ENCODE peak calls at places on chromosomes 2 and 18, in seven cellular contexts. One of them, this sample, is unnamed.

GRCh38 chr2:54579682-54580349 is 123.7 kb downstream of the SPTBN1 start:
- DNase-seq in WTC11: no peak
- DNase-seq in GM06990: peak; percentile 54
- DNase-seq in lower lobe of right lung: no peak
- DNase-seq in thyroid gland: no peak
- DNase-seq in body of pancreas: no peak
- DNase-seq in foreskin fibroblast: no peak
- DNase-seq in this sample: peak; percentile 27

GRCh38 chr2:3316456-3317276 is 61.0 kb downstream of the EIPR1 start:
- DNase-seq in WTC11: no peak
- DNase-seq in GM06990: no peak
- DNase-seq in lower lobe of right lung: peak; percentile 6
- DNase-seq in thyroid gland: no peak
- DNase-seq in body of pancreas: no peak
- DNase-seq in foreskin fibroblast: no peak
- DNase-seq in this sample: no peak

GRCh38 chr2:15944325-15945017 is 4.1 kb downstream of the MYCN start:
- DNase-seq in WTC11: no peak
- DNase-seq in GM06990: no peak
- DNase-seq in lower lobe of right lung: no peak
- DNase-seq in thyroid gland: no peak
- DNase-seq in body of pancreas: no peak
- DNase-seq in foreskin fibroblast: no peak
- DNase-seq in this sample: no peak

GRCh38 chr2:39304200-39304599 is 60.4 kb upstream of the CDKL4 start:
- DNase-seq in WTC11: no peak
- DNase-seq in GM06990: no peak
- DNase-seq in lower lobe of right lung: no peak
- DNase-seq in thyroid gland: no peak
- DNase-seq in body of pancreas: no peak
- DNase-seq in foreskin fibroblast: no peak
- DNase-seq in this sample: no peak

GRCh38 chr2:33086400-33087015 is 139.8 kb downstream of the LTBP1 start:
- DNase-seq in WTC11: no peak
- DNase-seq in GM06990: no peak
- DNase-seq in lower lobe of right lung: no peak
- DNase-seq in thyroid gland: no peak
- DNase-seq in body of pancreas: peak; percentile 29
- DNase-seq in foreskin fibroblast: peak; percentile 45
- DNase-seq in this sample: peak; percentile 40

GRCh38 chr2:107558295-107558694 is 268.4 kb upstream of the RGPD4 start:
- DNase-seq in WTC11: no peak
- DNase-seq in GM06990: no peak
- DNase-seq in lower lobe of right lung: no peak
- DNase-seq in thyroid gland: no peak
- DNase-seq in body of pancreas: no peak
- DNase-seq in foreskin fibroblast: no peak
- DNase-seq in this sample: no peak

GRCh38 chr2:229888031-229888430 is 33.8 kb downstream of the TRIP12 start:
- DNase-seq in WTC11: no peak
- DNase-seq in GM06990: no peak
- DNase-seq in lower lobe of right lung: no peak
- DNase-seq in thyroid gland: no peak
- DNase-seq in body of pancreas: no peak
- DNase-seq in foreskin fibroblast: no peak
- DNase-seq in this sample: no peak

GRCh38 chr2:15313657-15314056 is 247.5 kb downstream of the NBAS start:
- DNase-seq in WTC11: no peak
- DNase-seq in GM06990: peak; percentile 31
- DNase-seq in lower lobe of right lung: no peak
- DNase-seq in thyroid gland: no peak
- DNase-seq in body of pancreas: no peak
- DNase-seq in foreskin fibroblast: peak; percentile 14
- DNase-seq in this sample: no peak

GRCh38 chr2:206990335-206990734 is 51.0 kb downstream of the CPO start:
- DNase-seq in WTC11: no peak
- DNase-seq in GM06990: no peak
- DNase-seq in lower lobe of right lung: no peak
- DNase-seq in thyroid gland: no peak
- DNase-seq in body of pancreas: no peak
- DNase-seq in foreskin fibroblast: peak; percentile 34
- DNase-seq in this sample: no peak

GRCh38 chr18:24446953-24447537 is 13.4 kb upstream of the HRH4 start:
- DNase-seq in WTC11: no peak
- DNase-seq in GM06990: no peak
- DNase-seq in lower lobe of right lung: no peak
- DNase-seq in thyroid gland: no peak
- DNase-seq in body of pancreas: no peak
- DNase-seq in foreskin fibroblast: peak; percentile 11
- DNase-seq in this sample: no peak

GRCh38 chr2:46922606-46923005 is 7.0 kb upstream of the MCFD2 start:
- DNase-seq in WTC11: no peak
- DNase-seq in GM06990: no peak
- DNase-seq in lower lobe of right lung: no peak
- DNase-seq in thyroid gland: no peak
- DNase-seq in body of pancreas: no peak
- DNase-seq in foreskin fibroblast: no peak
- DNase-seq in this sample: no peak

GRCh38 chr18:46474487-46475366 is 182.3 kb downstream of the LOXHD1 start:
- DNase-seq in WTC11: no peak
- DNase-seq in GM06990: no peak
- DNase-seq in lower lobe of right lung: no peak
- DNase-seq in thyroid gland: peak; percentile 37
- DNase-seq in body of pancreas: no peak
- DNase-seq in foreskin fibroblast: no peak
- DNase-seq in this sample: no peak

GRCh38 chr2:23502096-23502495 is 117.1 kb downstream of the KLHL29 start:
- DNase-seq in WTC11: no peak
- DNase-seq in GM06990: no peak
- DNase-seq in lower lobe of right lung: no peak
- DNase-seq in thyroid gland: no peak
- DNase-seq in body of pancreas: peak; percentile 53
- DNase-seq in foreskin fibroblast: peak; percentile 77
- DNase-seq in this sample: peak; percentile 56

GRCh38 chr2:240604291-240604938 is 17.9 kb downstream of the CAPN10 start:
- DNase-seq in WTC11: peak; percentile 71
- DNase-seq in GM06990: no peak
- DNase-seq in lower lobe of right lung: peak; percentile 89
- DNase-seq in thyroid gland: peak; percentile 93
- DNase-seq in body of pancreas: peak; percentile 85
- DNase-seq in foreskin fibroblast: peak; percentile 63
- DNase-seq in this sample: no peak

GRCh38 chr2:52810460-52810859 is 957.1 kb upstream of the CHAC2 start:
- DNase-seq in WTC11: no peak
- DNase-seq in GM06990: no peak
- DNase-seq in lower lobe of right lung: no peak
- DNase-seq in thyroid gland: no peak
- DNase-seq in body of pancreas: no peak
- DNase-seq in foreskin fibroblast: peak; percentile 2
- DNase-seq in this sample: no peak

GRCh38 chr2:206316141-206316540 is 41.7 kb downstream of the ZDBF2 start:
- DNase-seq in WTC11: no peak
- DNase-seq in GM06990: no peak
- DNase-seq in lower lobe of right lung: no peak
- DNase-seq in thyroid gland: no peak
- DNase-seq in body of pancreas: no peak
- DNase-seq in foreskin fibroblast: no peak
- DNase-seq in this sample: no peak

GRCh38 chr18:10353791-10354190 is 100.6 kb upstream of the APCDD1 start:
- DNase-seq in WTC11: no peak
- DNase-seq in GM06990: no peak
- DNase-seq in lower lobe of right lung: no peak
- DNase-seq in thyroid gland: no peak
- DNase-seq in body of pancreas: no peak
- DNase-seq in foreskin fibroblast: peak; percentile 90
- DNase-seq in this sample: no peak

GRCh38 chr18:45066868-45067267 is 386.2 kb downstream of the SETBP1 start:
- DNase-seq in WTC11: no peak
- DNase-seq in GM06990: no peak
- DNase-seq in lower lobe of right lung: no peak
- DNase-seq in thyroid gland: no peak
- DNase-seq in body of pancreas: no peak
- DNase-seq in foreskin fibroblast: peak; percentile 14
- DNase-seq in this sample: no peak

GRCh38 chr2:239822146-239822945 is 202.8 kb downstream of the NDUFA10 start:
- DNase-seq in WTC11: no peak
- DNase-seq in GM06990: no peak
- DNase-seq in lower lobe of right lung: no peak
- DNase-seq in thyroid gland: no peak
- DNase-seq in body of pancreas: no peak
- DNase-seq in foreskin fibroblast: no peak
- DNase-seq in this sample: no peak

GRCh38 chr2:105324732-105325131 is 4.8 kb downstream of the TGFBRAP1 start:
- DNase-seq in WTC11: no peak
- DNase-seq in GM06990: no peak
- DNase-seq in lower lobe of right lung: no peak
- DNase-seq in thyroid gland: no peak
- DNase-seq in body of pancreas: no peak
- DNase-seq in foreskin fibroblast: peak; percentile 62
- DNase-seq in this sample: peak; percentile 35

GRCh38 chr2:98134138-98134537 is 47.2 kb downstream of the VWA3B start:
- DNase-seq in WTC11: no peak
- DNase-seq in GM06990: peak; percentile 70
- DNase-seq in lower lobe of right lung: peak; percentile 59
- DNase-seq in thyroid gland: no peak
- DNase-seq in body of pancreas: no peak
- DNase-seq in foreskin fibroblast: no peak
- DNase-seq in this sample: no peak

GRCh38 chr2:168138369-168138768 is 109.0 kb downstream of the STK39 start:
- DNase-seq in WTC11: no peak
- DNase-seq in GM06990: no peak
- DNase-seq in lower lobe of right lung: no peak
- DNase-seq in thyroid gland: no peak
- DNase-seq in body of pancreas: peak; percentile 14
- DNase-seq in foreskin fibroblast: peak; percentile 52
- DNase-seq in this sample: peak; percentile 12

GRCh38 chr2:68943581-68944568 is 8.8 kb downstream of the GKN2 start:
- DNase-seq in WTC11: peak; percentile 70
- DNase-seq in GM06990: peak; percentile 15
- DNase-seq in lower lobe of right lung: peak; percentile 50
- DNase-seq in thyroid gland: peak; percentile 93
- DNase-seq in body of pancreas: peak; percentile 63
- DNase-seq in foreskin fibroblast: peak; percentile 75
- DNase-seq in this sample: peak; percentile 63

GRCh38 chr18:47964086-47964485 is 33.6 kb upstream of the SMAD2 start:
- DNase-seq in WTC11: no peak
- DNase-seq in GM06990: no peak
- DNase-seq in lower lobe of right lung: no peak
- DNase-seq in thyroid gland: no peak
- DNase-seq in body of pancreas: no peak
- DNase-seq in foreskin fibroblast: no peak
- DNase-seq in this sample: no peak
- TF ChIP-seq CTCF in WTC11: no peak
- TF ChIP-seq CTCF in GM06990: no peak
- TF ChIP-seq CTCF in lower lobe of right lung: no peak
- TF ChIP-seq CTCF in thyroid gland: no peak
- TF ChIP-seq CTCF in body of pancreas: no peak
- TF ChIP-seq CTCF in foreskin fibroblast: no peak
- TF ChIP-seq CTCF in this sample: no peak

GRCh38 chr2:101974663-101975062 is 17.1 kb upstream of the IL1R2 start:
- DNase-seq in WTC11: no peak
- DNase-seq in GM06990: no peak
- DNase-seq in lower lobe of right lung: no peak
- DNase-seq in thyroid gland: no peak
- DNase-seq in body of pancreas: no peak
- DNase-seq in foreskin fibroblast: peak; percentile 17
- DNase-seq in this sample: no peak
- TF ChIP-seq CTCF in WTC11: no peak
- TF ChIP-seq CTCF in GM06990: no peak
- TF ChIP-seq CTCF in lower lobe of right lung: no peak
- TF ChIP-seq CTCF in thyroid gland: no peak
- TF ChIP-seq CTCF in body of pancreas: no peak
- TF ChIP-seq CTCF in foreskin fibroblast: no peak
- TF ChIP-seq CTCF in this sample: no peak

DNA sequence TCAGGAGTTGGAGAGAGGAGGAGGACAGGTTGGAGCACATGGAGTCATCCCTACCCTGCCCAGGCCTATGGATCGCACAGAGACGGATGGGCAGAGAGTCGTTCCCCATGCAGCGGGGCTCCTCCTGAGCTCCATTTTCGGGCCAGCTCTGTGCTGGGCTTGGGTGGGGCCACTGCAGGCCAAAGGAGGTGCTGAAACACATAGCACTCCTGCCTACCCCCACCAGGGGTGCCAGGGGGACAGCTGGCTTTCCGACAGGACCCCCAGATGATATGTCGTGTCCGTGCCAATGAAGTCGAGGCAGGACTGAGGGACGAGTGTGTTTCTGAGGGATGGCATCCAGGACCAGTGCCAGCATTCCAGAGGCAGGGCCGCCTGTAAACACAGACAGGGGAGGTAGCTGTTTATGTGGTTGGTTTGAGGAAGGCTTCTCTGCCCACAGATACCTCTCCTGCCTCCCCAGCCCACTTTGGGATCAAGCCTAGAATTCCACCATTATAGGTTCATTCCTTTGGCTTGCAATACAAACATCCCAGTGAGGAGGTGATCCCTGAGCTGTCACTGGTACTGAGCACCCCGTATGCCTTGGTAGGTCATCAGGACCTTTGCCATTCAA is 116.6 kb downstream of the GLI2 start:
- DNase-seq in WTC11: no peak
- DNase-seq in GM06990: no peak
- DNase-seq in lower lobe of right lung: peak; percentile 23
- DNase-seq in thyroid gland: no peak
- DNase-seq in body of pancreas: no peak
- DNase-seq in foreskin fibroblast: no peak
- DNase-seq in this sample: no peak
- TF ChIP-seq CTCF in WTC11: no peak
- TF ChIP-seq CTCF in GM06990: no peak
- TF ChIP-seq CTCF in lower lobe of right lung: no peak
- TF ChIP-seq CTCF in thyroid gland: no peak
- TF ChIP-seq CTCF in body of pancreas: no peak
- TF ChIP-seq CTCF in foreskin fibroblast: no peak
- TF ChIP-seq CTCF in this sample: no peak

GRCh38 chr18:59054892-59055291 is 84.8 kb upstream of the SEC11C start:
- DNase-seq in WTC11: no peak
- DNase-seq in GM06990: no peak
- DNase-seq in lower lobe of right lung: no peak
- DNase-seq in thyroid gland: peak; percentile 85
- DNase-seq in body of pancreas: peak; percentile 46
- DNase-seq in foreskin fibroblast: no peak
- DNase-seq in this sample: peak; percentile 98

GRCh38 chr18:59056706-59057492 is 82.8 kb upstream of the SEC11C start:
- DNase-seq in WTC11: peak; percentile 85
- DNase-seq in GM06990: peak; percentile 28
- DNase-seq in lower lobe of right lung: no peak
- DNase-seq in thyroid gland: peak; percentile 88
- DNase-seq in body of pancreas: peak; percentile 48
- DNase-seq in foreskin fibroblast: peak; percentile 84
- DNase-seq in this sample: no peak

GRCh38 chr18:59052965-59053960 is 86.4 kb upstream of the SEC11C start:
- DNase-seq in WTC11: no peak
- DNase-seq in GM06990: no peak
- DNase-seq in lower lobe of right lung: no peak
- DNase-seq in thyroid gland: peak; percentile 66
- DNase-seq in body of pancreas: peak; percentile 34
- DNase-seq in foreskin fibroblast: no peak
- DNase-seq in this sample: peak; percentile 77

GRCh38 chr18:59057493-59057795 is 82.2 kb upstream of the SEC11C start:
- DNase-seq in WTC11: no peak
- DNase-seq in GM06990: no peak
- DNase-seq in lower lobe of right lung: no peak
- DNase-seq in thyroid gland: no peak
- DNase-seq in body of pancreas: no peak
- DNase-seq in foreskin fibroblast: no peak
- DNase-seq in this sample: no peak

GRCh38 chr18:59055345-59056032 is 84.2 kb upstream of the SEC11C start:
- DNase-seq in WTC11: peak; percentile 63
- DNase-seq in GM06990: no peak
- DNase-seq in lower lobe of right lung: no peak
- DNase-seq in thyroid gland: no peak
- DNase-seq in body of pancreas: no peak
- DNase-seq in foreskin fibroblast: peak; percentile 32
- DNase-seq in this sample: no peak
- TF ChIP-seq CTCF in WTC11: peak; percentile 16
- TF ChIP-seq CTCF in GM06990: no peak
- TF ChIP-seq CTCF in lower lobe of right lung: no peak
- TF ChIP-seq CTCF in thyroid gland: no peak
- TF ChIP-seq CTCF in body of pancreas: no peak
- TF ChIP-seq CTCF in foreskin fibroblast: peak; percentile 5
- TF ChIP-seq CTCF in this sample: no peak

This sample was measured in prostate gland.